ENCODE peak calls at places on chromosome 19, in eight cellular contexts. D is nephron progenitor cell, Z is left ventricle myocardium inferior, H is cardiac muscle cell, K is dorsolateral prefrontal cortex, J is breast epithelium, I is endodermal cell, G is Peyer's patch. Y is an unnamed sample.

GRCh38 chr19:17807731-17808316 is 12.9 kb downstream of the B3GNT3 start:
- DNase-seq in D (no peak), Z (no peak), H (no peak), K (no peak), J (no peak), I (no peak), G (no peak), Y (no peak)

GRCh38 chr19:10044390-10044789 is 31.1 kb downstream of the RDH8 start:
- DNase-seq in D (no peak), Z (no peak), H (no peak), K (no peak), J (no peak), I (no peak), G (no peak), Y (no peak)

GRCh38 chr19:19101540-19101939 is 36.7 kb downstream of the TMEM161A start:
- DNase-seq in D (no peak), Z (no peak), H (no peak), K (no peak), J (no peak), I (no peak), G (no peak), Y (no peak)

GRCh38 chr19:9431475-9431874 is 3.9 kb downstream of the ZNF266 start:
- DNase-seq in D (peak), Z (peak), H (peak), K (no peak), J (no peak), I (peak), G (no peak), Y (no peak)

GRCh38 chr19:19552811-19553210 is 14.7 kb downstream of the CILP2 start:
- DNase-seq in D (peak), Z (no peak), H (peak), K (no peak), J (no peak), I (peak), G (no peak), Y (peak)

GRCh38 chr19:55641376-55642152 is 762 bp downstream of the ZNF580 start:
- DNase-seq in D (no peak), Z (no peak), H (peak), K (no peak), J (no peak), I (no peak), G (peak), Y (no peak)

GRCh38 chr19:49588370-49589122 is 2.4 kb upstream of the PRR12 start:
- DNase-seq in D (no peak), Z (no peak), H (no peak), K (no peak), J (no peak), I (no peak), G (no peak), Y (peak)

GRCh38 chr19:5186293-5187050 is 154.1 kb downstream of the PTPRS start:
- DNase-seq in D (no peak), Z (no peak), H (peak), K (no peak), J (no peak), I (no peak), G (no peak), Y (no peak)

GRCh38 chr19:40921005-40921897 is 39.2 kb upstream of the CYP2A7 start:
- DNase-seq in D (no peak), Z (no peak), H (peak), K (no peak), J (peak), I (peak), G (no peak), Y (no peak)

GRCh38 chr19:10760268-10760944 is 42.5 kb downstream of the DNM2 start:
- DNase-seq in D (peak), Z (no peak), H (no peak), K (peak), J (no peak), I (no peak), G (peak), Y (peak)

GRCh38 chr19:5594521-5594950 is 26.8 kb upstream of the TINCR start:
- DNase-seq in D (no peak), Z (no peak), H (no peak), K (no peak), J (no peak), I (no peak), G (no peak), Y (no peak)

DNA sequence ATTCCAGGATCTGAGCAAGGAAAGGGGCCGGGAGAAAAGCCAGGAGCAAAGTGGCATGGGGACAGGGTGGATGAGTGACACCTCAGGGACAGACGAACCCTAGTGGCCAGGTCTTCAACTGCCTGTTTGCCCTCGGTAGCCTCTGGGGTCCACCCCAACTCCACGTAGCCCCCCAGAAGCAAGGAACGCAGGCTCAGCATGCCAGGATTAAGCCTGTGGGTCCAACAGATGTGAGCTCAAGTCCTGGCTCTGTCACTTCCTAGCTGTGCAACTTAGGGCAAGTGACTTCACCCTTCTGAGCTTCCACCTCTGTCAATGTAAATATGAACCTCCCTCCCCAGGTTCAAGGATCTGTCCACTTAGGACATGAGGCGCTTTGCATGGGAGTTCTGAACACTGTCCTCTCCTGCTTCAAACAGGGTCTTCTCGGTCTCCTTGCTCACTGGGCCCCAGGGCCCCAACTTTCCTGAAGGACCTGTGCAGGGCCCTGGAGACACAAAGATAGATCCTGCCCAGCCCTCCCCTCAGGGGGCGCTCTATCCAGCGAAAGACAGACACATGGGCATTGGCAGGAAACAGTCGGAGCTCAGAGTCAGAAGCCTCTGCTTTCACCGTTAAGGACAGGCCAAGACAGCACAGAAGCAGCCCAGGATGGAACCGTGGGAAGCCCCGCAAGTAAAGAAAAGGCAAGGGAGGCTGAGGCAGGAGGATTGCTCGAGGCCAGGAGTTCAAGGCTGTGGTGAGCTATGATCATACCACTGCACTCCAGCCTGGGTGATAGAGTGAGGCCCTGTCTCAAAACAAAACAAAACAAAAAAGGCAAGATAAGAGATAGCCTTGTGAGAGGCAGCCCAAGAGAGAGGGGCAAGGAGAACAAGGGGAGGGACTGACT is 13.2 kb downstream of the SYDE1 start:
- DNase-seq in D (no peak), Z (no peak), H (no peak), K (no peak), J (no peak), I (peak), G (no peak), Y (no peak)
- TF ChIP-seq CTCF in D (no peak), Z (no peak), H (peak), K (no peak), J (no peak), I (no peak), G (no peak), Y (no peak)

GRCh38 chr19:1019980-1020867 is 699 bp downstream of the TMEM259 start:
- DNase-seq in D (peak), Z (no peak), H (no peak), K (no peak), J (no peak), I (no peak), G (no peak), Y (no peak)

GRCh38 chr19:1019616-1019961 is 1.3 kb downstream of the TMEM259 start:
- DNase-seq in D (no peak), Z (no peak), H (no peak), K (no peak), J (no peak), I (no peak), G (no peak), Y (no peak)

GRCh38 chr19:1018932-1019615 is 1.8 kb downstream of the TMEM259 start:
- DNase-seq in D (no peak), Z (peak), H (no peak), K (no peak), J (no peak), I (no peak), G (no peak), Y (no peak)

GRCh38 chr19:1018393-1018792 is 2.5 kb downstream of the TMEM259 start:
- DNase-seq in D (no peak), Z (no peak), H (no peak), K (no peak), J (no peak), I (no peak), G (no peak), Y (no peak)

DNA sequence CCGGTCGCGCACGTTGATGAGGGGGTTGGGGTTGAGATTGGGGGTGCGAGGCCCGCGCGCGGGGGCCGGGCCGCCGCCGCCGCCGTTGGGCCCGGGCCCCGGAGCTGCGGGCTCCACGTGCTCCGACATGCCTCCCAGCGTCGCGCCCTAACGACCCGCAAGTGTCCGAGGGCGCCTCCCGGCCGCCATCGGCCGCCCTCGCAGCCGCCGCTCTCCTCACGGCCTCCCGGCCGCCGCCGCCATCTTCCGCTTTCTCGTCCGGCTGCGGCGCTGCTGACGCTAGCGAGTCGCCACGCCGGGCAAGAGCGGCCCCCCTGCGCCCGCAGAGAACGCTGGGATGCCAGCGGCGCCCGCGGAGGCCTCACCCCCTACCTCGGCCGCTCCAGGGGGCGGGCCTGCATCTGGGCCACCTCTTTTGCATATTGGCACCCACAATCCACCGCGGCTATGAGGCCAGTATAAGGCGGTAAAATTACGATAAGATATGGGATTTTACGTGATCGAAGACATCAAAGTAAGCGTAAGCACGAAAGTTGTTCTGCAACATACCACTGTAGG is at the start of gene TMEM259:
- DNase-seq in D (peak), Z (peak), H (peak), K (peak), J (peak), I (peak), G (peak), Y (peak)
- TF ChIP-seq CTCF in D (no peak), Z (no peak), H (no peak), K (peak), J (no peak), I (no peak), G (no peak), Y (no peak)

GRCh38 chr19:3277649-3278048 is 53.2 kb downstream of the CELF5 start:
- DNase-seq in D (no peak), Z (no peak), H (no peak), K (no peak), J (no peak), I (no peak), G (no peak), Y (no peak)

GRCh38 chr19:3276341-3276799 is 51.9 kb downstream of the CELF5 start:
- DNase-seq in D (peak), Z (no peak), H (no peak), K (no peak), J (peak), I (peak), G (no peak), Y (no peak)

GRCh38 chr19:3274245-3275067 is 50.0 kb downstream of the CELF5 start:
- DNase-seq in D (no peak), Z (no peak), H (no peak), K (no peak), J (no peak), I (no peak), G (no peak), Y (no peak)

GRCh38 chr19:3275068-3275582 is 50.7 kb downstream of the CELF5 start:
- DNase-seq in D (peak), Z (no peak), H (no peak), K (peak), J (no peak), I (no peak), G (no peak), Y (peak)

GRCh38 chr19:3275583-3276340 is 51.3 kb downstream of the CELF5 start:
- DNase-seq in D (peak), Z (peak), H (peak), K (peak), J (peak), I (peak), G (peak), Y (peak)
- TF ChIP-seq CTCF in D (no peak), Z (peak), H (no peak), K (no peak), J (no peak), I (peak), G (no peak), Y (no peak)

GRCh38 chr19:46607441-46607841 is 6.3 kb downstream of the CALM3 start:
- DNase-seq in D (no peak), Z (no peak), H (no peak), K (no peak), J (no peak), I (peak), G (peak), Y (no peak)

GRCh38 chr19:46608178-46608577 is 7.0 kb downstream of the CALM3 start:
- DNase-seq in D (no peak), Z (no peak), H (no peak), K (no peak), J (no peak), I (peak), G (peak), Y (no peak)

GRCh38 chr19:46606019-46606418 is 4.9 kb downstream of the CALM3 start:
- DNase-seq in D (no peak), Z (no peak), H (no peak), K (no peak), J (no peak), I (peak), G (peak), Y (peak)

GRCh38 chr19:46605356-46605821 is 4.3 kb downstream of the CALM3 start:
- DNase-seq in D (no peak), Z (no peak), H (no peak), K (no peak), J (no peak), I (peak), G (peak), Y (peak)

DNA sequence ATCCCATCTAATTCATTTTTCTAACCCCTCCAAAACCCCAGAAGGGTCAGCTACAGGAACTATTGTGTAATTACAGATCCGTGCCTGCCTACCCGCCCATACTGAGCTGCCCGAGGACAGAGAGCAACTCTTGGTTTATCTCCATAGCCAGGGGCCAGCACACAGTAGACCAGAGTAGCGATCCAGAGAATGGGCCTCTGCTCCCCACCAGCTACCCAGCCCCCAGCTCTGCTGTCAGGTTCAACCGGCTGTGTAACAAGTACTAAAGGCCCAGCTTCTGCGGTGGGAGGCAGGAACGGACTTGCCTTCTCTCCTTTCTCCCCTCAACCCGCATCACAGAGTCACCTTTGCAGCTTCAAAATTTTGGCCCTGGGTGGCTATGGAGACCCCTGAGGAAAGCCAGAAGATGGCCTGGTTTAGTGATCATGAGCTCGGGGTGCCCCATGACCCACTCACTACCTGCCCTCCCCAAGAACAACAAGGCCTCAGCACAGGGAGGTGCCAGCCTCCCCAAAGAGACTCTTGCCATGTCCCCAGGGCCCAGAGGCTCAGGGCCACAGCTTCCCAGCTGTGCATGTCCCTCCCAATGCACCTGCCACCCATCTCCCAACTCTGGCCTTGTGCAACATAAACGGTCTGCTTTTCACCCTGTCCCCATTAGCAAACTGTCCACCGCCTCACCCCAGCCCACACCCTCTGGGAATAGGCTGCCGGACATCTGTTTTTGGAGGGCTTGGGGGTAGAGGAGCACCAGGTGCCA is 5.7 kb downstream of the CALM3 start:
- DNase-seq in D (no peak), Z (no peak), H (no peak), K (no peak), J (no peak), I (peak), G (peak), Y (peak)
- TF ChIP-seq CTCF in D (no peak), Z (no peak), H (no peak), K (no peak), J (no peak), I (no peak), G (no peak), Y (no peak)

GRCh38 chr19:54390942-54391577 is 24.2 kb upstream of the TTYH1 start:
- DNase-seq in D (peak), Z (no peak), H (peak), K (peak), J (no peak), I (peak), G (no peak), Y (peak)

GRCh38 chr19:54389556-54389955 is 24.8 kb upstream of the LAIR1 start:
- DNase-seq in D (no peak), Z (no peak), H (no peak), K (no peak), J (no peak), I (no peak), G (no peak), Y (no peak)

GRCh38 chr19:54392078-54392477 is 23.2 kb upstream of the TTYH1 start:
- DNase-seq in D (no peak), Z (no peak), H (no peak), K (no peak), J (no peak), I (no peak), G (no peak), Y (no peak)

GRCh38 chr19:54393381-54393780 is 21.9 kb upstream of the TTYH1 start:
- DNase-seq in D (no peak), Z (no peak), H (no peak), K (no peak), J (no peak), I (no peak), G (no peak), Y (no peak)

GRCh38 chr19:54391589-54392061 is 23.6 kb upstream of the TTYH1 start:
- DNase-seq in D (no peak), Z (no peak), H (no peak), K (no peak), J (no peak), I (peak), G (no peak), Y (no peak)
- TF ChIP-seq CTCF in D (no peak), Z (no peak), H (no peak), K (no peak), J (no peak), I (peak), G (no peak), Y (no peak)

DNA sequence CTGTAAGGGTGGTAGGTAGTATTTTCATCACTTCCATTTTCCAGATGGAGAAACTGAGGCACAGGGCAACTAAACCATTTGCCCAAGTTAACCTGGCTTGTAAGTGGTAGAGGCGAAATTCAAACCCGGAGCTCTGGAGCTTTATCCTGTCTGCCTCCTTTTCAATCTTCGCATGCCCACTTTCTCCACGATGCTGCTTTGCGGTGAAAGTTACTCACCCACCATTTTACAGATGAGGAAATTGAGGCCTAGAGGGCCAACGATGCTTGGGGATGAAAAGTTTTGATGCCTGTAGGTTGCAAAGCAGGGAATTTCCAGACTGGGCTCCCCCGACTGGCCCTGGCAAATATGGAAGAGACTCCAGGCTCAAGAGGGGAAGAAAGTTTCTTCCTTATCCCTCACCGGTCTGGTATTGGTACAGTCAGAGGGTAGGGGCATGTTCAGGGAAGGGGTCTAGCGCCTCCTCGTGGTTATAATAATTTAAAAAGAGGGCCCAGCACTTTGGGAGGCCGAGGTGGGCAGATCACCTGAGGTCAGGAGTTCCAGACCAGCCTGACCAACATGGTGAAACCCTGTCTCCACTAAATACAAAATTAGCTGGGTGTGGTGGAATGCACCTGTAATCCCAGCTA is 1.9 kb upstream of the SH2D3A start:
- DNase-seq in D (no peak), Z (no peak), H (peak), K (no peak), J (no peak), I (peak), G (no peak), Y (peak)
- TF ChIP-seq CTCF in D (peak), Z (peak), H (peak), K (no peak), J (peak), I (peak), G (peak), Y (no peak)

GRCh38 chr19:34275705-34276104 is 21.4 kb downstream of the GARRE1 start:
- DNase-seq in D (no peak), Z (no peak), H (no peak), K (no peak), J (no peak), I (no peak), G (no peak), Y (no peak)
- TF ChIP-seq CTCF in D (no peak), Z (no peak), H (no peak), K (no peak), J (no peak), I (peak), G (no peak), Y (no peak)

DNA sequence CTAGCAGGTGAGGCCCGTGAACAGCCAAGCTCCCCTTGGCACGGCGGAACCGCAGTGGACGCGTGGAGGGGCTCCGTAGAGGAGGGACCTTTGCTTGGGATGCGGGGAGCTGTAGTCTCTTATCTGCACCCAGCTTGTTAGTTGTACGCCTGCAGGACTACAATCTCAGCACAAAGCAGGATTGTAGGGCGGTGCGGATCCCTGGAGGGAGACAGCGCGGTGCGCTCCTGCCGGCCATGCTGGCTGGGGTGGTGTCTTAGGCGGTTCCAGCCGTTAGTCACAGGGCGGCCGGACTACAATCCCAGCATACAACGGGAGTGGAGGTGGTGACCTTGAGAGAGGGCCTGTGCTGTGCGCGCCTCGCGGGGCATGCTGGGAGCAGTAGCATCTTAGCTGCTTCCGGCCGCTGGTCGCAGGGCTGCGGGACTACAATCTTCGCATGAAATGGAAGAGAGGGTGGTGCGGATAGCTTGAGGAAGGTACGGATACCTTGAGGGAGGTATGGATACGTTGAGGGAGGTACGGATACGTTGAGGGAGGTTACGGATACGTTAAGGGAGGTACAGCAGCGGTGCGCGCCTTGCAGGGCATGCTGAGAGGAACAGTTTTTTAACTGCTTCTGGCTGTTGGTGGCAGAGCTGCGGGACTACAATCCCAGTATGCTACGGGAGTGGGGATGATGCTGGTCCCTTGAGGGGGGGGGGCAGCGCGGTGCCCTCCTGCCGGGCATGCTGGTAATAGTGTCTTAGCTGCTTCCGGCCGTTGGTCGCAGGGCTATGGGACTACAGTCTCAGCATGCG is 1419.1 kb downstream of the UQCRFS1 start:
- DNase-seq in D (peak), Z (peak), H (peak), K (peak), J (peak), I (peak), G (peak), Y (peak)
- TF ChIP-seq CTCF in D (no peak), Z (peak), H (no peak), K (peak), J (no peak), I (no peak), G (no peak), Y (no peak)